ENCODE peak calls at places on chromosomes 5 and 9, in seven cellular contexts. E is brain microvascular endothelial cell, F is endothelial cell, M is pancreas, I is body of pancreas, G is tibial nerve, N is Peyer's patch. V is an unnamed sample.

GRCh38 chr5:119022017-119022745 is 33.8 kb upstream of the DTWD2 start:
- DNase-seq in E (peak), N (no peak), F (no peak), I (no peak), G (no peak), M (no peak), V (no peak)

GRCh38 chr9:117414906-117415583 is at the start of gene ASTN2:
- DNase-seq in F (peak), G (no peak), I (no peak), E (no peak), N (no peak), M (peak), V (no peak)

GRCh38 chr5:78597068-78597857 is 51.3 kb downstream of the LHFPL2 start:
- DNase-seq in E (peak), G (no peak), N (no peak), I (no peak), F (no peak), M (no peak), V (no peak)

GRCh38 chr5:138694146-138694545 is 59.1 kb upstream of the CTNNA1 start:
- DNase-seq in M (no peak), F (no peak), G (no peak), N (no peak), E (no peak), I (no peak), V (no peak)

GRCh38 chr9:21754741-21755140 is 47.7 kb upstream of the MTAP start:
- DNase-seq in F (no peak), G (no peak), E (no peak), N (no peak), I (no peak), M (no peak), V (no peak)

GRCh38 chr5:147906326-147907095 is at the start of gene C5orf46:
- DNase-seq in M (no peak), N (no peak), I (no peak), G (no peak), E (peak), F (no peak), V (no peak)

GRCh38 chr5:56900395-56900794 is 9.0 kb upstream of the SETD9 start:
- DNase-seq in N (no peak), E (peak), G (no peak), M (no peak), F (no peak), I (no peak), V (no peak)

GRCh38 chr5:1799110-1799601 is 481 bp downstream of the MRPL36 start:
- DNase-seq in E (peak), I (no peak), F (peak), M (no peak), N (peak), G (no peak), V (peak)

GRCh38 chr9:98805506-98806272 is 1.8 kb upstream of the GALNT12 start:
- DNase-seq in I (peak), E (peak), G (no peak), F (no peak), N (no peak), M (no peak), V (no peak)

GRCh38 chr9:38127271-38127839 is 58.3 kb upstream of the SHB start:
- DNase-seq in M (no peak), G (no peak), E (no peak), N (no peak), I (no peak), F (no peak), V (peak)

GRCh38 chr5:125357660-125358059 is 611.2 kb upstream of the ZNF608 start:
- DNase-seq in E (no peak), N (no peak), G (no peak), M (no peak), F (no peak), I (no peak), V (no peak)

GRCh38 chr9:79623799-79624721 is 52.3 kb downstream of the TLE4 start:
- DNase-seq in F (peak), G (no peak), M (no peak), E (no peak), I (no peak), N (no peak), V (peak)

GRCh38 chr9:74858753-74859414 is 28.8 kb downstream of the TRPM6 start:
- DNase-seq in G (no peak), N (no peak), E (no peak), M (no peak), F (no peak), I (no peak), V (no peak)

GRCh38 chr5:14108170-14108996 is 34.8 kb upstream of the TRIO start:
- DNase-seq in E (peak), N (peak), G (peak), F (peak), M (peak), I (peak), V (peak)

GRCh38 chr5:59786271-59786805 is 107.2 kb downstream of the PDE4D start:
- DNase-seq in F (no peak), M (no peak), N (no peak), G (no peak), I (no peak), E (peak), V (no peak)

GRCh38 chr5:104353371-104353770 is 790.8 kb upstream of the NUDT12 start:
- DNase-seq in M (no peak), I (no peak), G (no peak), N (no peak), E (no peak), F (no peak), V (no peak)

GRCh38 chr5:58773744-58774441 is 191.0 kb downstream of the RAB3C start:
- DNase-seq in I (peak), G (no peak), N (no peak), M (peak), E (no peak), F (no peak), V (no peak)

GRCh38 chr5:132258102-132259060 is 885 bp downstream of the PDLIM4 start:
- DNase-seq in F (no peak), G (no peak), N (no peak), M (peak), E (peak), I (no peak), V (no peak)

GRCh38 chr5:142724821-142725220 is 38.9 kb upstream of the FGF1 start:
- DNase-seq in F (no peak), M (no peak), I (no peak), E (no peak), N (no peak), G (no peak), V (no peak)

DNA sequence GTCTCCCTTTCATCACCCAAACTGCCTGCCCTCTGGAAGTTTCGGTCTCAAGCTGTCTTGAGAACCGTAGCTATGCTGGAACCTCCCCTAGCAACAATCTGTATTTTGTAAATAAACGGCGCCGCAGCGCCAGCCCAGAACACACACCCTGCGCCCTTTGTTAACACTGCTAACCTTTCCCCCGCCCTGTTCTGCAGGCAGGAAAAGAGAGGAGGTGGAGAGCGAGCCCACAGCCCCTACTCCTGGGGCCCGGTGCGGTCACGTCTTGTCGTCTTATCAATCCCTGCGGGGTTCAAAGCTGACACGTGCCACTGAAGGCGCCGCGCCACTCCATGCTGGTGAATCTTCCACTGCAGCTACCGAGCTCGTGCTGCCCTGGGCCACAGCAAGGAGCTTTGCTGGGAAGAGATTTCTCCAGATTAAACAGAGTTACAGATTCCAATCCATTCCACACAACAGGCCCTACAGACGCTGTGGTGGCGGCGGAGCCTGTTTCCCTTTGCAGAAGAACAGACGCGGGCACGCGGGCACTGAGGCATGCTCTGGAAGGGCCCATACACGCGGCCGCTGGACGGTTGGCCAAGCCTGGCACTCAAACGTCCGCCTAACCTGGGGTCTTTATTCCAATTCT is 25.3 kb downstream of the ZDHHC11B start:
- DNase-seq in E (no peak), I (peak), F (no peak), M (peak), G (no peak), N (no peak), V (peak)
- TF ChIP-seq CTCF in E (no peak), I (no peak), F (no peak), M (no peak), G (no peak), N (no peak), V (no peak)

DNA sequence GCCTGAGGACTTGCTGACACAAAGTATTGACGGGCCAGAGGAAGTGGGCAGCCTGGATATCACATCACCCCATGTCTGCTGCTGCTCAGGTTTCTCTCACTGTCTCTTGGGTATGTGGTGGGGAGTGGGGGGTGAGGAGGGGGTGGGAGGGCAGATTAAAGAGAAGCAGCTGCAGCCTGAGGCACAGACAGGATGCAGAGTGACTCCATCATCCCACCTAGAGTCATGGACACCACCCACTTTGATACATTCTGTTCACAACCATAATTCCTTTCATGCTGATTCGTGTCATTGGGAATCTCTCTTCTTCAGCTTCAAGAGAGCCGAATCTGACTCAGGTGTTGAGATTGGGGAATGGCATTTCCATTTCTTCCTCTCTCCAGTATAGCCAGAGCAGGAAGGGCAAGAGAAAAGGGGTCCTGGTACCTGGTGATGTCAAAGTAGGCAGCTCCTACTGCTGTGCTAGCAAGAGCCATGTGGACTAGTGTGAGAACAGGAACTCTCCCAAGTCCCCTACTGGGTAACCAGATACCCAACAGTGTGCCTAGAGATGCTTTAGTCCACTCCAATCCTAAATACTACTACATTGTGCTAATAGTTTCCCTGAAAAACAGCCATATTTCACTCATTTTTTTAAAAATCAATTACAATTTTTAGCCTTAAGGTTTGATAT is 22.4 kb downstream of the GRAMD2B start:
- DNase-seq in F (no peak), E (no peak), M (no peak), G (no peak), I (no peak), N (no peak), V (peak)
- TF ChIP-seq CTCF in F (no peak), E (no peak), M (no peak), G (no peak), I (no peak), N (no peak), V (no peak)

GRCh38 chr9:32581512-32582143 is 8.7 kb upstream of the NDUFB6 start:
- DNase-seq in F (peak), E (peak), N (no peak), M (peak), I (peak), G (no peak), V (peak)
- TF ChIP-seq CTCF in F (peak), E (peak), N (peak), M (no peak), I (peak), G (peak), V (peak)

DNA sequence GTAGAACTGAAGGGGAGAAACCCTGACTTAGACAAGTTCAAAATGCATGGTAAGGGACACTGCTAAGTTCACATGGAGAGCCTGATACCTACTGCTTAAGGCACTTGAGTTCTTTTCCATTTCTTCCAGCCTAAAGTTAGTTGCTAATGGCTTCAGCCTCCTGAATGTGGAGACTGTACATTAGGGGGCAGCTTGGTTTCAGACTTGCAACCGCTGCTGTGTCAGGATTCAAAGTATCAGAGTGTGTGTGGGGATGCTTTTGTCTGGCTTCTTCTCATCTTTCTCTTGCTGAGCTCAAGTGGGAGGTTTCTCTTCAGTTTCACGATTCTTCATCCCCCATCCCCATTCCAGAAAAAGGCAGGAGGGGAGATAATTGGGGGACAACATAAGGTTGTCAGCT is 49.4 kb downstream of the ATP10B start:
- DNase-seq in I (peak), F (no peak), M (no peak), N (no peak), G (no peak), E (no peak), V (no peak)
- TF ChIP-seq CTCF in I (no peak), F (no peak), M (no peak), N (peak), G (no peak), E (no peak), V (no peak)

DNA sequence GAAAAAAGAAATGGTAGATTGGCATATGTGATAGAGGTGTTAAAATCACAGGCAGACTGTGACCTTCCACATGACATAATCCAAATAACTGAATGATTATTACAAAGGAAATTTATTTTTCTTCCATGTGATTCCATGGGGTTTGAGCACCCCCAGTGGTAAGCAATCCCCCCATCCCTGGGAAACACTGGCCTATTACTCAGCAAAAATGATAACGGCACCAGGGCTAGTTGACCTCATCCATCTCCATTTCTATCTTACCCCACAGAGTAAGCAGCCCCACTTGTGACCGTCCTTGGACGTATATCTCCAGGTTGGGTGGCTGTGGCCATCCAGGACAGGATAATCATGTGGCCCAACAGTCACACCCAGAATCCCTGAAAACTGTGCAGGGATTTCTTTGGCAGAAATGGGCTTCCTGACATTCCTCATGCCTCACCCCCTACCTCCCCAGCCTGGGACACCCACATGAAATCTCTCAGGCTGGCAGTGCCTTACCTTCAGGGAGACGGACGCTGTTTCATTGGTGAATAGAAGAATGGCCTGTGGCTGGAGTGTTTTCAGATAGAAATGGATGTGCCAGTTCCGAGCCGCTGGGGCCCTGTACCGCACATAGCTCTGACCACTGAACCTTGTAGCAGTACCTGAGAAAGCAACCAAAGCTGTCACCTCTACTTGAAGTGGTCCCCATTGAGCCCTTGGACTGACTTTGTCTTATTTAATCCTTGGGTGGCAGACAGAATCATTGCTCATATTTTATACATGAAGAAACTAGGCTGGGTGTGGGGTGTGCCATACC is 69.9 kb downstream of the SLC36A1 start:
- DNase-seq in N (no peak), G (no peak), M (no peak), F (no peak), E (no peak), I (no peak), V (no peak)
- TF ChIP-seq CTCF in N (no peak), G (no peak), M (no peak), F (no peak), E (no peak), I (no peak), V (no peak)